ENCODE peak calls at places on chromosomes 1 and 21, in five cellular contexts. P is breast epithelium, I is tibial nerve, T is prostate gland, E is ovary. N is an unnamed sample. For H3K4me1, the result is how much of the 10 kb centered on the place peaks cover.

GRCh38 chr1:1054971-1055370 is 19.1 kb downstream of the RNF223 start:
- DNase-seq in P (no peak), I (no peak), T (no peak), E (no peak), N (no peak)

GRCh38 chr1:40668769-40669525 is 3.5 kb upstream of the RIMS3 start:
- DNase-seq in P (peak), I (peak), T (peak), E (peak), N (peak)

GRCh38 chr21:45972716-45973474 is 8.7 kb upstream of the COL6A1 start:
- DNase-seq in P (peak), I (peak), T (no peak), E (peak), N (no peak)

GRCh38 chr21:38219049-38219628 is 37.7 kb upstream of the KCNJ15 start:
- DNase-seq in P (peak), I (peak), T (peak), E (peak), N (peak)

GRCh38 chr21:14308234-14308633 is 74.7 kb downstream of the HSPA13 start:
- DNase-seq in P (no peak), I (no peak), T (no peak), E (no peak), N (no peak)

GRCh38 chr1:30159015-30159414 is 564.4 kb downstream of the MATN1 start:
- DNase-seq in P (no peak), I (no peak), T (no peak), E (no peak), N (no peak)

GRCh38 chr1:3670823-3671251 is 18.5 kb downstream of the TP73 start:
- DNase-seq in P (no peak), I (no peak), T (no peak), E (no peak), N (no peak)

GRCh38 chr1:109350650-109351049 is 43.8 kb upstream of the MYBPHL start:
- DNase-seq in P (no peak), I (no peak), T (no peak), E (no peak), N (no peak)

GRCh38 chr1:217275617-217276398 is 355.1 kb downstream of the GPATCH2 start:
- DNase-seq in P (no peak), I (no peak), T (no peak), E (no peak), N (no peak)

GRCh38 chr1:20185834-20186782 is at the start of the genes PLA2G2C and UBXN10:
- DNase-seq in P (peak), I (no peak), T (no peak), E (peak), N (no peak)

GRCh38 chr1:211559222-211560010 is 19.5 kb downstream of the SLC30A1 start:
- DNase-seq in P (no peak), I (no peak), T (no peak), E (no peak), N (no peak)

GRCh38 chr1:162536511-162536910 is 25.0 kb upstream of the UAP1 start:
- DNase-seq in P (no peak), I (no peak), T (no peak), E (no peak), N (no peak)

GRCh38 chr1:17875171-17875881 is 120.2 kb downstream of the ACTL8 start:
- DNase-seq in P (no peak), I (no peak), T (no peak), E (no peak), N (no peak)

GRCh38 chr21:46157396-46157986 is 2.1 kb upstream of the FTCD start:
- DNase-seq in P (peak), I (peak), T (no peak), E (peak), N (no peak)

GRCh38 chr1:40898434-40898900 is 36.3 kb upstream of the CITED4 start:
- DNase-seq in P (peak), I (no peak), T (peak), E (peak), N (no peak)

GRCh38 chr1:87367549-87367948 is 38.9 kb downstream of the LMO4 start:
- DNase-seq in P (no peak), I (no peak), T (no peak), E (no peak), N (no peak)

GRCh38 chr1:241186716-241187115 is 170.3 kb downstream of the RGS7 start:
- DNase-seq in P (no peak), I (no peak), T (no peak), E (no peak), N (no peak)

GRCh38 chr1:226708342-226708780 is 30.7 kb downstream of the ITPKB start:
- DNase-seq in P (no peak), I (no peak), T (no peak), E (no peak), N (peak)

GRCh38 chr1:32786856-32787255 is 30.3 kb downstream of the YARS1 start:
- DNase-seq in P (no peak), I (no peak), T (no peak), E (no peak), N (no peak)

GRCh38 chr1:66564250-66564649 is 30.3 kb downstream of the SGIP1 start:
- DNase-seq in P (no peak), I (no peak), T (no peak), E (no peak), N (no peak)

GRCh38 chr1:162629077-162629637 is 3.1 kb upstream of the DDR2 start:
- DNase-seq in P (no peak), I (no peak), T (no peak), E (no peak), N (no peak)

GRCh38 chr1:25922633-25923567 is 16.7 kb upstream of the STMN1 start:
- DNase-seq in P (no peak), I (no peak), T (peak), E (peak), N (no peak)

GRCh38 chr1:182600745-182601415 is 3.3 kb downstream of the RGS16 start:
- DNase-seq in P (no peak), I (no peak), T (no peak), E (no peak), N (no peak)

GRCh38 chr1:19374402-19374801 is 62.3 kb downstream of the SLC66A1 start:
- DNase-seq in P (no peak), I (no peak), T (no peak), E (no peak), N (no peak)

GRCh38 chr1:241817331-241817792 is 30.6 kb upstream of the EXO1 start:
- DNase-seq in P (no peak), I (no peak), T (no peak), E (no peak), N (no peak)

GRCh38 chr1:185045793-185046441 is 559 bp downstream of the RNF2 start:
- DNase-seq in P (no peak), I (no peak), T (peak), E (no peak), N (no peak)

GRCh38 chr1:178684542-178685000 is 40.5 kb upstream of the RALGPS2 start:
- DNase-seq in P (no peak), I (no peak), T (no peak), E (no peak), N (no peak)

GRCh38 chr21:44914176-44914874 is 6.4 kb downstream of the ITGB2 start:
- DNase-seq in P (no peak), I (no peak), T (no peak), E (no peak), N (no peak)

GRCh38 chr1:151142411-151143056 is 3.9 kb downstream of the SEMA6C start:
- DNase-seq in P (no peak), I (no peak), T (no peak), E (no peak), N (peak)

GRCh38 chr1:19484793-19485361 is 462 bp downstream of the CAPZB start:
- DNase-seq in P (no peak), I (no peak), T (no peak), E (no peak), N (peak)

GRCh38 chr1:223143760-223144248 is 756 bp upstream of the TLR5 start:
- DNase-seq in P (no peak), I (no peak), T (no peak), E (peak), N (peak)

GRCh38 chr1:17119076-17119743 is at the start of gene PADI2:
- DNase-seq in P (peak), I (no peak), T (peak), E (peak), N (peak)

GRCh38 chr1:246641394-246641793 is 75.1 kb downstream of the CNST start:
- DNase-seq in P (no peak), I (no peak), T (no peak), E (no peak), N (no peak)

GRCh38 chr1:183914283-183914682 is 109.4 kb downstream of the RGL1 start:
- DNase-seq in P (no peak), I (no peak), T (no peak), E (no peak), N (no peak)

GRCh38 chr1:183914891-183915290 is 110.0 kb downstream of the RGL1 start:
- DNase-seq in P (no peak), I (no peak), T (no peak), E (no peak), N (no peak)

GRCh38 chr1:183918589-183918988 is 113.7 kb downstream of the RGL1 start:
- DNase-seq in P (no peak), I (no peak), T (no peak), E (no peak), N (no peak)

GRCh38 chr1:183913556-183913955 is 108.6 kb downstream of the RGL1 start:
- DNase-seq in P (no peak), I (no peak), T (no peak), E (no peak), N (no peak)

DNA sequence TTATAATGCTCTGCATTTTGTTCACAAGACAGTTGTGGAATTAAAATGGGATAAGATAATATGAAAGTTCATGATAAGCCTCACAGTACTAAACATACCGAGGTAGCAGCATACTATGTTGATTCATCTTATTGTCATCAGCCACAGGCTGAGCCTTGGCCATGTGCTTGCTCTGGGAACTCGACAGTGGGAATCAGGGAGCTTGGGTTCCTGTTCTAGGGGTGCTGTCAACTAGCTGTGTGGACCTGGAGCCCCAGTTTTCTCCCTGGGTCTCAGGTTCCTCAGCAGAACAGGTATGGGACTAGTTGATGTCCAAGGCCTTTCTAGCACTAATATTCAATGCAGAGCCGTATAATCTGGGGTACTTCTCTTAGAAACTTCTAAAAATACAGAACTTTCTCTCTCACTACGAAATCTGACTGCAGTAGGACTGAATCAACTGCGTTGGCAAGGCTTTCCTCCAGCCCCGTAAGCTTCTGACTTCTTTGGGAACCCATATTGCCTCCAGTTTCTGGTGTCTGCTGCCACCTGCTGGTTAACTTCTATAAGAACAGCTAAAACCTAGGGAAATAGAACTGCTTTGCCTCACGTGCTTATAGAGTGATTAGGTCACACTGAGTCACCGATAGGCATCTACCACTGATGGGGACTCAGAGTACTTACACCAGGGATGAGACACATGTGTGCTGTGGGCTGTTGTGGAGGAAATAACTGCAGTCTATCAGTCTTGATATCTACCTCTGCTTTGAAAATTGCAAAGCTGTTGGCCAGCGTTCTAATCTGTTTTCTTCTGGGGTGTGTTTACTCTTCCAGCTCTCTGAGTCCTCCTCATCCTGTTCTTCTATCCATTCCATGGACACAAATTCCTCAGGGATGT is 111.0 kb downstream of the RGL1 start:
- DNase-seq in P (no peak), I (peak), T (peak), E (peak), N (peak)
- TF ChIP-seq POLR2A in P (no peak), I (no peak), T (no peak), E (no peak), N (no peak)

GRCh38 chr1:99849744-99850457 is at the start of gene AGL:
- DNase-seq in P (peak), I (peak), T (peak), E (peak), N (peak)
- H3K4me1 ChIP-seq in P (under half), I (under half), T (under half), E (under half), N (half or more)

GRCh38 chr1:23367791-23368561 is 1.7 kb downstream of the ZNF436 start:
- DNase-seq in P (peak), I (peak), T (peak), E (peak), N (peak)
- TF ChIP-seq POLR2A in P (peak), I (peak), T (peak), E (peak), N (peak)

GRCh38 chr1:15178571-15179484 is 25.3 kb downstream of the TMEM51 start:
- DNase-seq in P (no peak), I (no peak), T (no peak), E (no peak), N (no peak)
- H3K4me1 ChIP-seq in P (under half), I (under half), T (under half), E (under half), N (under half)

DNA sequence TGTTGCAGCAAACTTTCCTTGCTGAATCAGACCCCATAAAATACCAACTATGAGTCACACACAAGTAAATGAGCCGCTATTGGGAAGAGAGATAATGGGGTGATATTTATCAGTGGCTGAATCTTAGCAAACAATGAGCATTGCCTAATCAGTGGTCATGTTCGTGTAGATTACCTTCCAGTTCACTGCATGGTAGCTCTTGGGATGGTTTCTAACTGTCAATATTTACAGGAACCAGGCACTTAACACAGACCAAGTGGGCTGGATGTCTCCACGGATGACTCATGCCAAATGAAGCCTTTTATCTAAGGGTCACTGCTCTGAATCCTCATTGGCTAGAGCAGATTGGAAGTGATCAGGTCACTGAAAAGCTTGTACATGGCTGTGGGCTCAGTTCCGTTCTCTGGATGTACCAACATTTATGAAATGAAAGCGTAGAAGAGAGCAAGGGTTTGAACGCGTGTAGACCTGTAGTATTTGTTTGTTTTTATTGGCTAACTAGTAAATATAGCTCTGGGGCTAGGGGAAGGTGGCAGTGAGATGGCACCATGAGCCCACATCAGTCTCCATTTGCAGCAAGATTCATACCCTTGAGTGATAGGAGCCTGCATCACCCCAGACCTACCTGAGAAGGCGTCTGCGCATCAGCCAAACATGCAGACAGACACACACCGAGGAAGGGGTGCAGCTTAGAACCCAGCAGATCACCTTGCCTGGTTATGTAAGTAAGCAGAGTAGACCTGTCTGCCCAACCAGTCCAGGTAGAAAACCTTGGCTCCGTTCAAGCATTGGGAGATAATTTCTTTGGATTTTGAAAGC is 153.3 kb downstream of the TOMM20 start:
- DNase-seq in P (no peak), I (no peak), T (no peak), E (no peak), N (no peak)
- TF ChIP-seq POLR2A in P (no peak), I (no peak), T (no peak), E (no peak), N (no peak)

DNA sequence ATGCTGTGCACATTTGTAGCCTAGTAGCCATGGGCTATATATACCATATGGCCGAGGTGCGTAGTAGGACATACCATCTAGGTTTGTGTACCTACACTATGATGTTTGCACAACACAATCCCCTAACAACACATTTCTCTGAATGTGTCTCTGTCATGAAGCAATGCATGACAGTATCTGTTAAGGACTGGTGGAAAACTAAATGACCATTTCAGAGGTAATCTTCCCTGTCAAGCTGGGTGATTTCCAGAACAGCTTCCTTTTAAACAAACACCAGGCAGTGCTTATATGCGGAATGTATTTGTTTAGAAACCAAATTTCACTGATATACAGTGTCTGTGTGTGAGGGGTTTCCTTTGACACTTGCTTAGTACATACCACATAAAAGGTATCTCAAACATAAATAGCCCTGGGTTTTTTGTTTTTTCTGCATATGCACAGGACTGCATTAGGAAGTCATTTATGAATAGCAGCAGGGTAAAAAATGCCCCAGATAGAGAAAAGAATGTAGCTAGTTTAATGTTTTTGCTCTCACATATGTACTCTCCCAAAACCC is 95.6 kb downstream of the TGFBR3 start:
- DNase-seq in P (no peak), I (no peak), T (no peak), E (no peak), N (no peak)
- H3K4me1 ChIP-seq in P (under half), I (under half), T (under half), E (under half), N (under half)

GRCh38 chr1:47228644-47229030 is 3.4 kb downstream of the TAL1 start:
- DNase-seq in P (no peak), I (no peak), T (no peak), E (no peak), N (no peak)
- TF ChIP-seq POLR2A in P (no peak), I (no peak), T (no peak), E (no peak), N (peak)

GRCh38 chr1:156488566-156489165 is 11.9 kb downstream of the MEF2D start:
- DNase-seq in P (no peak), I (no peak), T (no peak), E (no peak), N (no peak)
- H3K4me1 ChIP-seq in P (under half), I (under half), T (under half), E (under half), N (half or more)